ENCODE peak calls at places on chromosomes 13 and 19, in seven cellular contexts. One of them, this sample, is unnamed.
A peak's percentile ranks its signal among the peaks of the same experiment; 100 is the strongest.

GRCh38 chr19:35872180-35872579 is 3.8 kb downstream of the APLP1 start:
- DNase-seq in HTR-8/SVneo: no peak
- DNase-seq in NCI-H748 treated with DMSO at 0.1 percent for 48 hours: no peak
- DNase-seq in effector CD4-positive, alpha-beta T cell: no peak
- DNase-seq in activated CD8-positive, alpha-beta memory T cell treated with anti-CD3 and anti-CD28 coated beads, Interleukin-2, amount 10 ng/mL, durations not matched to agents 7 days and 5 days: no peak
- DNase-seq in fibroblast of lung: no peak
- DNase-seq in lower lobe of right lung: no peak
- DNase-seq in this sample: no peak

GRCh38 chr19:38277969-38278680 is 13.8 kb downstream of the SPINT2 start:
- DNase-seq in HTR-8/SVneo: no peak
- DNase-seq in NCI-H748 treated with DMSO at 0.1 percent for 48 hours: no peak
- DNase-seq in effector CD4-positive, alpha-beta T cell: no peak
- DNase-seq in activated CD8-positive, alpha-beta memory T cell treated with anti-CD3 and anti-CD28 coated beads, Interleukin-2, amount 10 ng/mL, durations not matched to agents 7 days and 5 days: no peak
- DNase-seq in fibroblast of lung: peak; percentile 63
- DNase-seq in lower lobe of right lung: peak; percentile 62
- DNase-seq in this sample: no peak

GRCh38 chr13:112146073-112146360 is 79.1 kb downstream of the SOX1 start:
- DNase-seq in HTR-8/SVneo: no peak
- DNase-seq in NCI-H748 treated with DMSO at 0.1 percent for 48 hours: no peak
- DNase-seq in effector CD4-positive, alpha-beta T cell: no peak
- DNase-seq in activated CD8-positive, alpha-beta memory T cell treated with anti-CD3 and anti-CD28 coated beads, Interleukin-2, amount 10 ng/mL, durations not matched to agents 7 days and 5 days: no peak
- DNase-seq in fibroblast of lung: no peak
- DNase-seq in lower lobe of right lung: no peak
- DNase-seq in this sample: no peak

GRCh38 chr19:4012975-4013634 is 5.6 kb downstream of the PIAS4 start:
- DNase-seq in HTR-8/SVneo: no peak
- DNase-seq in NCI-H748 treated with DMSO at 0.1 percent for 48 hours: no peak
- DNase-seq in effector CD4-positive, alpha-beta T cell: no peak
- DNase-seq in activated CD8-positive, alpha-beta memory T cell treated with anti-CD3 and anti-CD28 coated beads, Interleukin-2, amount 10 ng/mL, durations not matched to agents 7 days and 5 days: no peak
- DNase-seq in fibroblast of lung: no peak
- DNase-seq in lower lobe of right lung: no peak
- DNase-seq in this sample: no peak

GRCh38 chr19:14952767-14953166 is 11.5 kb downstream of the OR7C2 start:
- DNase-seq in HTR-8/SVneo: no peak
- DNase-seq in NCI-H748 treated with DMSO at 0.1 percent for 48 hours: no peak
- DNase-seq in effector CD4-positive, alpha-beta T cell: no peak
- DNase-seq in activated CD8-positive, alpha-beta memory T cell treated with anti-CD3 and anti-CD28 coated beads, Interleukin-2, amount 10 ng/mL, durations not matched to agents 7 days and 5 days: no peak
- DNase-seq in fibroblast of lung: no peak
- DNase-seq in lower lobe of right lung: no peak
- DNase-seq in this sample: no peak

GRCh38 chr13:91046715-91047327 is 300.7 kb upstream of the MIR17HG start:
- DNase-seq in HTR-8/SVneo: no peak
- DNase-seq in NCI-H748 treated with DMSO at 0.1 percent for 48 hours: no peak
- DNase-seq in effector CD4-positive, alpha-beta T cell: no peak
- DNase-seq in activated CD8-positive, alpha-beta memory T cell treated with anti-CD3 and anti-CD28 coated beads, Interleukin-2, amount 10 ng/mL, durations not matched to agents 7 days and 5 days: no peak
- DNase-seq in fibroblast of lung: no peak
- DNase-seq in lower lobe of right lung: no peak
- DNase-seq in this sample: no peak

GRCh38 chr19:49579193-49579592 is 1.2 kb downstream of the NOSIP start:
- DNase-seq in HTR-8/SVneo: no peak
- DNase-seq in NCI-H748 treated with DMSO at 0.1 percent for 48 hours: no peak
- DNase-seq in effector CD4-positive, alpha-beta T cell: no peak
- DNase-seq in activated CD8-positive, alpha-beta memory T cell treated with anti-CD3 and anti-CD28 coated beads, Interleukin-2, amount 10 ng/mL, durations not matched to agents 7 days and 5 days: no peak
- DNase-seq in fibroblast of lung: no peak
- DNase-seq in lower lobe of right lung: no peak
- DNase-seq in this sample: no peak

GRCh38 chr13:110092869-110093268 is 214.1 kb downstream of the COL4A1 start:
- DNase-seq in HTR-8/SVneo: no peak
- DNase-seq in NCI-H748 treated with DMSO at 0.1 percent for 48 hours: no peak
- DNase-seq in effector CD4-positive, alpha-beta T cell: no peak
- DNase-seq in activated CD8-positive, alpha-beta memory T cell treated with anti-CD3 and anti-CD28 coated beads, Interleukin-2, amount 10 ng/mL, durations not matched to agents 7 days and 5 days: no peak
- DNase-seq in fibroblast of lung: no peak
- DNase-seq in lower lobe of right lung: no peak
- DNase-seq in this sample: no peak

GRCh38 chr19:51607077-51607476 is 23.1 kb downstream of the SIGLEC5 start:
- DNase-seq in HTR-8/SVneo: no peak
- DNase-seq in NCI-H748 treated with DMSO at 0.1 percent for 48 hours: no peak
- DNase-seq in effector CD4-positive, alpha-beta T cell: no peak
- DNase-seq in activated CD8-positive, alpha-beta memory T cell treated with anti-CD3 and anti-CD28 coated beads, Interleukin-2, amount 10 ng/mL, durations not matched to agents 7 days and 5 days: peak; percentile 71
- DNase-seq in fibroblast of lung: no peak
- DNase-seq in lower lobe of right lung: no peak
- DNase-seq in this sample: no peak

GRCh38 chr13:58300224-58300623 is 668.7 kb downstream of the PCDH17 start:
- DNase-seq in HTR-8/SVneo: no peak
- DNase-seq in NCI-H748 treated with DMSO at 0.1 percent for 48 hours: no peak
- DNase-seq in effector CD4-positive, alpha-beta T cell: no peak
- DNase-seq in activated CD8-positive, alpha-beta memory T cell treated with anti-CD3 and anti-CD28 coated beads, Interleukin-2, amount 10 ng/mL, durations not matched to agents 7 days and 5 days: no peak
- DNase-seq in fibroblast of lung: peak; percentile 42
- DNase-seq in lower lobe of right lung: no peak
- DNase-seq in this sample: no peak

GRCh38 chr13:25753976-25754375 is 297.8 kb downstream of the SHISA2 start:
- DNase-seq in HTR-8/SVneo: no peak
- DNase-seq in NCI-H748 treated with DMSO at 0.1 percent for 48 hours: no peak
- DNase-seq in effector CD4-positive, alpha-beta T cell: no peak
- DNase-seq in activated CD8-positive, alpha-beta memory T cell treated with anti-CD3 and anti-CD28 coated beads, Interleukin-2, amount 10 ng/mL, durations not matched to agents 7 days and 5 days: no peak
- DNase-seq in fibroblast of lung: peak; percentile 64
- DNase-seq in lower lobe of right lung: no peak
- DNase-seq in this sample: no peak

GRCh38 chr19:15297416-15298224 is 34.7 kb downstream of the BRD4 start:
- DNase-seq in HTR-8/SVneo: no peak
- DNase-seq in NCI-H748 treated with DMSO at 0.1 percent for 48 hours: no peak
- DNase-seq in effector CD4-positive, alpha-beta T cell: no peak
- DNase-seq in activated CD8-positive, alpha-beta memory T cell treated with anti-CD3 and anti-CD28 coated beads, Interleukin-2, amount 10 ng/mL, durations not matched to agents 7 days and 5 days: no peak
- DNase-seq in fibroblast of lung: peak; percentile 71
- DNase-seq in lower lobe of right lung: no peak
- DNase-seq in this sample: peak; percentile 70